ENCODE peak calls at places on chromosome 4, in four cellular contexts. Q, B, G and Y are unnamed samples.

GRCh38 chr4:88242144-88242543 is 42.2 kb downstream of the PPM1K start:
- DNase-seq in Q (no peak), G (no peak), B (no peak), Y (no peak)

GRCh38 chr4:75584067-75584466 is 28.2 kb downstream of the ODAPH start:
- DNase-seq in Q (no peak), G (no peak), B (no peak), Y (no peak)

GRCh38 chr4:121698119-121698732 is 1.4 kb upstream of the ANXA5 start:
- DNase-seq in B (peak; percentile 34), Q (no peak), G (no peak), Y (no peak)

GRCh38 chr4:147846318-147847135 is 114.6 kb downstream of the ARHGAP10 start:
- DNase-seq in Q (no peak), G (no peak), B (no peak), Y (no peak)

GRCh38 chr4:135050086-135050717 is 848.6 kb upstream of the PABPC4L start:
- DNase-seq in G (no peak), B (no peak), Q (no peak), Y (no peak)

GRCh38 chr4:74379912-74380311 is 15.0 kb downstream of the EREG start:
- DNase-seq in B (no peak), Q (no peak), G (no peak), Y (no peak)

GRCh38 chr4:95061220-95061619 is 303.5 kb downstream of the BMPR1B start:
- DNase-seq in Q (no peak), B (no peak), G (no peak), Y (no peak)

GRCh38 chr4:141056473-141056872 is 76.8 kb downstream of the RNF150 start:
- DNase-seq in G (no peak), Q (no peak), B (no peak), Y (no peak)

GRCh38 chr4:185726931-185727330 is 85.1 kb downstream of the SORBS2 start:
- DNase-seq in Q (no peak), B (no peak), G (no peak), Y (no peak)

GRCh38 chr4:119587796-119588195 is 40.8 kb downstream of the PDE5A start:
- DNase-seq in G (no peak), B (no peak), Q (no peak), Y (no peak)

GRCh38 chr4:15907430-15907829 is 31.1 kb downstream of the FGFBP1 start:
- DNase-seq in B (no peak), Q (no peak), G (no peak), Y (no peak)

GRCh38 chr4:38488891-38489861 is 174.8 kb upstream of the KLF3 start:
- DNase-seq in B (no peak), Q (no peak), G (no peak), Y (no peak)

GRCh38 chr4:7332216-7333023 is 102.3 kb downstream of the PSAPL1 start:
- DNase-seq in G (peak; percentile 27), B (peak; percentile 70), Q (no peak), Y (peak; percentile 59)

GRCh38 chr4:30763337-30763736 is 43.2 kb downstream of the PCDH7 start:
- DNase-seq in Q (no peak), B (no peak), G (no peak), Y (no peak)

GRCh38 chr4:102388636-102389035 is 43.4 kb upstream of the SLC39A8 start:
- DNase-seq in B (no peak), G (no peak), Q (no peak), Y (no peak)

GRCh38 chr4:109294468-109295020 is 7.9 kb downstream of the COL25A1 start:
- DNase-seq in G (no peak), B (no peak), Q (no peak), Y (no peak)

GRCh38 chr4:6504900-6505496 is 32.6 kb upstream of the PPP2R2C start:
- DNase-seq in Q (peak; percentile 4), G (no peak), B (no peak), Y (no peak)

GRCh38 chr4:7358100-7358735 is 76.5 kb downstream of the PSAPL1 start:
- DNase-seq in B (no peak), G (peak; percentile 71), Q (no peak), Y (peak; percentile 61)

GRCh38 chr4:108540536-108540935 is 79.8 kb upstream of the RPL34 start:
- DNase-seq in G (no peak), B (no peak), Q (no peak), Y (no peak)

GRCh38 chr4:76301775-76302162 is 4.8 kb upstream of the STBD1 start:
- DNase-seq in G (no peak), Q (no peak), B (no peak), Y (no peak)

GRCh38 chr4:70544279-70544870 is 26.0 kb downstream of the AMTN start:
- DNase-seq in Q (peak; percentile 39), B (no peak), G (no peak), Y (no peak)

GRCh38 chr4:54840992-54841768 is 183.4 kb downstream of the KIT start:
- DNase-seq in G (peak; percentile 26), Q (no peak), B (no peak), Y (no peak)

GRCh38 chr4:151745727-151746231 is 15.0 kb downstream of the GATB start:
- DNase-seq in Q (no peak), B (no peak), G (no peak), Y (no peak)

GRCh38 chr4:163701915-163702314 is 207.4 kb downstream of the TMA16 start:
- DNase-seq in G (no peak), B (no peak), Q (no peak), Y (no peak)
- H3K4me3 ChIP-seq in G (no peak overlapping the region), B (no peak overlapping the region), Q (no peak overlapping the region), Y (no peak overlapping the region)

GRCh38 chr4:66691101-66691500 is 854.2 kb downstream of the CENPC start:
- DNase-seq in Q (no peak), G (no peak), B (no peak), Y (no peak)
- TF ChIP-seq CTCF in Q (peak; percentile 26), G (no peak), B (no peak), Y (no peak)

DNA sequence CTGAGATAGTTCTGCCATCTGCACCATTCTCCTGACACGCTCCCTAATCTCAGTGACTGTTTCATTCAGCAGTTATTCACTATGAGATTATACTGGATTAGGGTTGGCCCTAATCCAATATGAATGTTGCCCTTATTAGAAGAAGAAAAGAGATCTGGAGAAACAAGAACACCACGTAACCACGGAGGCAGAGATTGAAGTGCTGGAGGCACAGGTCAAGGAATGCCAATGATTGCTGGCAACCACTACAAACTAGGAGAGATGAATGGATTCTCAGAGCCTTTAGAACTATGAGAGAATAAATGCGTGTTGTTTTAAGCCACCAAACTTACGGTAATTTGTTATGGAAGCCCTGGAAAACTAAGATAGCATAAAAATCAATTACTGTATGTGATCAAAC is 7.3 kb downstream of the ACOX3 start:
- DNase-seq in G (no peak), Q (no peak), B (no peak), Y (no peak)
- H3K9me3 ChIP-seq in G (no peaks in the 10 kb centered on the region), Q (no peaks in the 10 kb centered on the region), B (no peaks in the 10 kb centered on the region), Y (no peaks in the 10 kb centered on the region)

GRCh38 chr4:67765928-67766327 is 11.7 kb upstream of the GNRHR start:
- DNase-seq in B (no peak), G (no peak), Q (no peak), Y (no peak)

GRCh38 chr4:67764183-67764582 is 10.0 kb upstream of the GNRHR start:
- DNase-seq in G (no peak), Q (no peak), B (no peak), Y (no peak)

GRCh38 chr4:67765401-67765800 is 11.2 kb upstream of the GNRHR start:
- DNase-seq in Q (no peak), B (no peak), G (no peak), Y (no peak)

GRCh38 chr4:67762091-67762490 is 7.9 kb upstream of the GNRHR start:
- DNase-seq in Q (no peak), B (no peak), G (no peak), Y (no peak)
- H3K4me3 ChIP-seq in Q (no peak overlapping the region), B (no peak overlapping the region), G (no peak overlapping the region), Y (no peak overlapping the region)

DNA sequence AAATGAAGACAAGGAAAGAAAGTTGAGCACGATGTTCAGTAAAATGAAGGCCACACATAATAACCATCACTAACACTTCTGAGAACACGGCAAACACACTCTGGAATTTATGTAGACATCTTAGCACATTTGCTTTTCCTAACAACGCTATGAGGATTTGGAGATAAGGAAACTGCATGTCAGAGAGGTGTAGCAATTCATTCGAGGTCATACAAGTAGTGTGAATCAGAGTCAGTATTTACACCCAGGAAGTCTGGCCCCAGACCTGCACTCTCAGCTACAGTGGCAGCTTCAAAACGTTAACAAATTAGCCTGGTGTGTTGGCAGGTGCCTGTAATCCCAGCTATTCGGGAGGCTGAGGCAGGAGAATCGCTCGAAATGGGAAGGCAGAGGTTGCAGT is 253.4 kb downstream of the PDGFC start:
- DNase-seq in G (no peak), Q (no peak), B (no peak), Y (no peak)
- TF ChIP-seq CTCF in G (no peak), Q (no peak), B (no peak), Y (no peak)

DNA sequence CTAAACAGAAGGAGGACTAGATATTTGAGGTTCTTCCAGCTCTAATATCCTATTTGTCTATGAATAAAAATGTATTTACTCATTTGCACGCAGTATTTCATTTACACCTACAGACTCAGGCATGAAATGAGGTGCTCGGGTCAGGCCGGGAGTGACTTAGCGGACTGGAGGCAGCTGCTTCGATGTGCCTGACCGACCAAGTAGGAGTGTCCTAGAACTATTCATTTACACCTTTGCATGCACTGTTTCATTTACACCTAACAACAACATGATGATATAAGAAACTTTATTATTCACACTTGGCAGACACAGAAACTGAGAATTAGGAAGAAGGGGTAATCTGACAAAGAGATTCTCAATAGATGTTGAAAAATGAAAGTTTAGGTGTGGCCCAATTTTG is 28.7 kb upstream of the FAT1 start:
- DNase-seq in B (no peak), Q (no peak), G (no peak), Y (no peak)
- H3K9me3 ChIP-seq in B (no peaks in the 10 kb centered on the region), Q (no peaks in the 10 kb centered on the region), G (no peaks in the 10 kb centered on the region), Y (no peaks in the 10 kb centered on the region)

DNA sequence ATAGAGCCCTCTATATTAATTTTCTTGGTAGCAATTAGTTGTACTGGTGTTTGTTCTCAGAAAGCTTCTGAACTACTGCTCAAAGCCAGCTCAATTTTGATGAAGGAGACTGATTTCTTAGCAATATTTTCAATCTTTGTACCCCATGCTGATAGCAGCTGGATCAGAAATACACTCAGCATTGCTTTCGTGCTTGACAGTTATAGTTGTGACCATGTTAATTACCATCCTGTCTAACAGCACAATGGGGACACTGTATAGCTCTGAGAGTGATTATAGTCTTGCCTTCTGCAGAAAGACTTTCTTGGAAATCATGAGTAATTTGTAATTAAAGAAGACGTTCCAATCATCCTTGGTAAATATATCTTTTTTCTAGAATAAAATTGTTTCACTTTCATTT is 79.7 kb upstream of the GNPDA2 start:
- DNase-seq in B (no peak), G (no peak), Q (no peak), Y (no peak)
- H3K4me3 ChIP-seq in B (no peak overlapping the region), G (no peak overlapping the region), Q (no peak overlapping the region), Y (no peak overlapping the region)

DNA sequence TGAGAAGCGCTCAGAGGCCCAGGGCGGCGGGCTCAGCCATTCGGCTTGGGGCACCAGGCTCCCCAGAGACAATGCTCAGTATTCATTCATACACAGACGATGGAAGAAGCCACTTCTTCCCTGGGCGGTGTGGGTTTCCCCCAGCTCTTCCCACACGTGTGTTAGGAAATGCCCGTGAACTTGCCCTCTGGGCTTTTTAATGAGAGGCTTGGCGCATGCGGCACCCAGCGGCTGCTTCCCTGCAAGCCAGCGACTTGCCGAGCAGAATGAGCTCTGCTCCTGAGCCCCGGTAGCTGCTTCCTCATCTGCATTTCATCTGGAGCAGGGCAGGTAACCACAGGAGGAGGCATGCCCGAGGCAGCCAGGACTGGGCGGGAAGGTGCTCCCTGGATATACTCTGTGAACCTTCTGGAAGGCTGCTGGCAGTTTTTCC is 178.6 kb downstream of the DCLK2 start:
- DNase-seq in Q (no peak), B (no peak), G (no peak), Y (no peak)
- TF ChIP-seq CTCF in Q (no peak), B (no peak), G (no peak), Y (no peak)